ENCODE peak calls at places on chromosome 1, in four cellular contexts. K is K562, U is GM12892, G is H1. S is an unnamed sample.

GRCh38 chr1:103448560-103448959 is 76.9 kb upstream of the RNPC3 start:
- DNase-seq in K (no peak), U (no peak), G (no peak), S (no peak)

GRCh38 chr1:116836099-116836498 is 73.6 kb upstream of the PTGFRN start:
- DNase-seq in K (no peak), U (no peak), G (no peak), S (no peak)

GRCh38 chr1:162175393-162175792 is 105.9 kb downstream of the NOS1AP start:
- DNase-seq in K (no peak), U (no peak), G (peak; percentile 31), S (no peak)

GRCh38 chr1:246613131-246613758 is 47.0 kb downstream of the CNST start:
- DNase-seq in K (no peak), U (no peak), G (no peak), S (no peak)

GRCh38 chr1:22350171-22350961 is 101.3 kb upstream of the ZBTB40 start:
- DNase-seq in K (no peak), U (no peak), G (no peak), S (no peak)

GRCh38 chr1:202105571-202106339 is 17.0 kb upstream of the GPR37L1 start:
- DNase-seq in K (peak; percentile 89), U (no peak), G (peak; percentile 58), S (no peak)

GRCh38 chr1:116360435-116361173 is 12.4 kb upstream of the ATP1A1 start:
- DNase-seq in K (peak; percentile 59), U (no peak), G (no peak), S (no peak)

GRCh38 chr1:39268906-39269305 is 64.4 kb downstream of the MACF1 start:
- DNase-seq in K (no peak), U (no peak), G (peak; percentile 44), S (no peak)

GRCh38 chr1:69707103-69707502 is 139.4 kb downstream of the LRRC7 start:
- DNase-seq in K (no peak), U (no peak), G (no peak), S (no peak)

GRCh38 chr1:71610489-71610888 is 529.7 kb upstream of the ZRANB2 start:
- DNase-seq in K (no peak), U (no peak), G (no peak), S (no peak)

GRCh38 chr1:226988337-226988672 is 48.2 kb downstream of the COQ8A start:
- DNase-seq in K (no peak), U (no peak), G (no peak), S (no peak)

GRCh38 chr1:228000416-228000815 is 6.4 kb upstream of the WNT3A start:
- DNase-seq in K (no peak), U (no peak), G (no peak), S (no peak)

GRCh38 chr1:199590708-199591107 is 436.8 kb upstream of the NR5A2 start:
- DNase-seq in K (no peak), U (no peak), G (no peak), S (peak; percentile 2)

GRCh38 chr1:49181033-49181432 is 404.3 kb upstream of the BEND5 start:
- DNase-seq in K (no peak), U (no peak), G (no peak), S (no peak)

GRCh38 chr1:47474278-47475193 is 36.7 kb downstream of the FOXD2 start:
- DNase-seq in K (no peak), U (no peak), G (no peak), S (no peak)

GRCh38 chr1:26524181-26524580 is 5.4 kb upstream of the RPS6KA1 start:
- DNase-seq in K (no peak), U (no peak), G (no peak), S (no peak)

GRCh38 chr1:56968878-56969495 is 3.2 kb upstream of the C8B start:
- DNase-seq in K (no peak), U (no peak), G (no peak), S (no peak)

GRCh38 chr1:227734546-227734857 is 600 bp downstream of the JMJD4 start:
- DNase-seq in K (no peak), U (no peak), G (no peak), S (no peak)

DNA sequence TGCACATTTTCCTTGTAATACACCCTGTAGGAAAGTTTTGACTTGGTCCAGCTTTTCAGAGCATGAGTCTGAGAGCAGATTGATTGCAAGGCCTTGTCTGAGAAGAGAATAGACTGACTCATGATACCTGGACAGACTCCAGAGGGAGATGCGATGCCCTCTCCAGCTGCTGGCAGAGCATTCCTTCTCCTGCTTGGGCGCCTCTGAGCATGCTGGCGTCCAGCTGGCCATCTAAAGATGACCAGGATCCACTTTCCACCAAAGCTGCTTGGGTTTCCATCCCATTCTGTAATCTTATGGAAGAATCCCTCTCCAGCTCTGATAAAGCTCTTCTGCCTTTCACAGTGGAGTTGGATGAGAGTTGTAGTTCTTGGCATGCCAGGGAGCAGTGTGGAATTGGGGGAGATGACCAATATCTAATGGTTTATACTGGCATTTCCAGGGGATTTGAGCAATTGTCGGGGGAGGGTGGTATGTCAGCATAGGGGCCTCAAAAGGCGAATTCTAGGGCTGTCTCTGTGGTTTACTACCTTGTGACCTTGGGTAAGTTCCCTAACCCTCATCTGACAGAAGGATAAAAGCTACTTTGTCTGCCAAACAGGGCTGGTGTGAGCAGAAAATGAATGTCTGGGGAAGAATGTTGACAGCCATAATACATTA is 19.5 kb downstream of the SZRD1 start:
- DNase-seq in K (no peak), U (no peak), G (no peak), S (no peak)
- TF ChIP-seq TAF1 in K (no peak), U (no peak), G (no peak), S (no peak)

GRCh38 chr1:54429838-54430237 is 23.6 kb upstream of the SSBP3 start:
- DNase-seq in K (no peak), U (no peak), G (no peak), S (no peak)
- TF ChIP-seq POLR2A in K (no peak), U (no peak), G (no peak), S (no peak)

GRCh38 chr1:15343729-15344128 is 66.0 kb upstream of the EFHD2 start:
- DNase-seq in K (no peak), U (no peak), G (no peak), S (no peak)
- TF ChIP-seq POLR2AphosphoS5 in K (no peak), U (no peak), G (no peak), S (no peak)

DNA sequence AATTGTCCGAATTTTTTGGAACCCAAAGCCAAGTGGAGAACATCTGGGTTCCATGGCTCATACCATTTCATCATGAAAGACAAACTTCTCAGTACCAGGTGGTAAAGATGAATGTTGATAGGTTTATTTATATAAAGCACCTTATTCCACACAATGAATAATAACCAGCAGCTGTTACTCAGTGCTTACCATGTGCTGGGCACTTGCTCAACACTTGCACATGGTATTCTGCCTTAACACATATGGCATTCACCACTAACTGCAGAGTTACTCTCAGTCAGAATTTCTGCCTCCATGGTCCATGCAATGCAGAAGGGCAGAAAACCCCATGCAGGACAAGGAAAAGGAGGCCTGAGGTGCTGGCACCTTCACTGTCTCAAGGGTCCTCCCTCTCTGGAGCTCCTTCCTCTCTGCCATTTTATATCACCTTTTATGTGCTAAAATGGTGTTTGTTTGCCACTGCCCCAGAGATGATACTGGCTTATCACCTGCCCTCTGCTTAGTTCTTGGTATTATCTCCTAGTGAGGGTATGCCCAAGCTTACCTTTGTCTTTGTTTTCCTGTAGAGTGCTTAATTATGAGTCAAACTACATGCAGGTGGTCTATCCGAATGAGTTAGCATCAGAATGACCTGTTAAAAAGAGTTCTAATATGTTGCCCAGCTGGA is 76.7 kb upstream of the ZNF326 start:
- DNase-seq in K (no peak), U (no peak), G (no peak), S (no peak)
- TF ChIP-seq TAF1 in K (no peak), U (no peak), G (no peak), S (no peak)

GRCh38 chr1:236522937-236523703 is 662 bp upstream of the LGALS8 start:
- DNase-seq in K (no peak), U (no peak), G (no peak), S (no peak)

GRCh38 chr1:236523704-236524141 is at the start of gene LGALS8:
- DNase-seq in K (peak; percentile 90), U (peak; percentile 77), G (no peak), S (peak; percentile 78)

GRCh38 chr1:236526079-236526478 is 2.3 kb downstream of the LGALS8 start:
- DNase-seq in K (no peak), U (no peak), G (no peak), S (no peak)

GRCh38 chr1:236524892-236525179 is 1.1 kb downstream of the LGALS8 start:
- DNase-seq in K (no peak), U (no peak), G (no peak), S (no peak)

GRCh38 chr1:236524142-236524891 is 535 bp downstream of the LGALS8 start:
- DNase-seq in K (peak; percentile 82), U (peak; percentile 53), G (no peak), S (peak; percentile 53)
- TF ChIP-seq POLR2A in K (peak; percentile 88), U (peak; percentile 33), G (peak; percentile 39), S (peak; percentile 61)

GRCh38 chr1:224182866-224183590 is at the start of gene DEGS1:
- DNase-seq in K (peak; percentile 99), U (peak; percentile 88), G (peak; percentile 56), S (peak; percentile 87)

GRCh38 chr1:224185208-224185607 is 2.2 kb downstream of the DEGS1 start:
- DNase-seq in K (no peak), U (no peak), G (no peak), S (no peak)

GRCh38 chr1:224181453-224181810 is 1.6 kb upstream of the DEGS1 start:
- DNase-seq in K (no peak), U (no peak), G (no peak), S (no peak)

GRCh38 chr1:224182057-224182865 is 779 bp upstream of the DEGS1 start:
- DNase-seq in K (no peak), U (peak; percentile 41), G (no peak), S (peak; percentile 48)

DNA sequence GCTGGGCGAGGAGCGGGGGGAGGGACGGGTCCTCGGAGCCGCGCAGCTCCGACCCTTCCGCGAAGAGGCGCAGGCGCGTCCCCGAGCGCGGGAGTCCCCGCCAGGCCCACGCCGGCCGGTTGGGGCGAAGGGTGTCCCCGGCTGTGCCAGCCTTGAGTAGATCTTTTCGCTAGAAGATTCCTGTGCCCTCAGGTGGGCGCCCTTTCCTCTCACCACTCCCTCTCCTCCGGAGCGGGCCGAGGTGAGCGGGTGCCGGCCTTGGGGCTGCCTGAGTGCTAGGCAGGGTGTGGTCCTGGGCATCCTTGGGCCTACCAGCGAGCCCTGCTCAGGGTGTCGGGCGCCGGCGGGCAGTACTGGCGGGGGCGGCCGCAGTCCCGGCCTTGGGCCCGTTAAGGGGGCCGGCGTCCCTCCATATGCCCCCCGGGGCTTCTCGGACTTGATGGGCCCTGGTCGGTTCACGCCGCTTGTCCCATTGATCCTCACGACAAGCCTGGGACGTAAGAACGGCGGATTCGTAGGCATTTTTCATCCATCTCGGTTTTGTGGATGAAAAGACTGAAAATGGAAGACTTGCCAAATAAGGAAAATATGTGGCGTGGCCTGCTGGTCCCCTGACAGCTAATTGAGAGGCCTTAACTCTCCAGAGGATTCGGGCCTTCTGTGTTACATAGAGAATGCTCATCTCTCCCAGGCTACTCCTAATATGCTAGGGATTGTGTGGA is 712 bp downstream of the DEGS1 start:
- DNase-seq in K (peak; percentile 81), U (peak; percentile 46), G (no peak), S (peak; percentile 35)
- TF ChIP-seq POLR2AphosphoS5 in K (no peak), U (peak; percentile 21), G (peak; percentile 11), S (no peak)

S was measured in GM12891.